ENCODE peak calls at places on chromosomes 7 and 10, in four cellular contexts. One of them, this sample, is unnamed.

GRCh38 chr10:68172324-68172723 is 59.6 kb downstream of the ATOH7 start:
- DNase-seq in retina: no peak
- DNase-seq in DMS153: no peak
- DNase-seq in Caki2: peak
- DNase-seq in this sample: no peak

GRCh38 chr10:72009062-72009429 is 44.9 kb downstream of the CHST3 start:
- DNase-seq in retina: no peak
- DNase-seq in DMS153: no peak
- DNase-seq in Caki2: no peak
- DNase-seq in this sample: no peak

GRCh38 chr10:118900617-118901016 is 128.9 kb upstream of the NANOS1 start:
- DNase-seq in Caki2: no peak
- DNase-seq in DMS153: no peak
- DNase-seq in retina: no peak
- DNase-seq in this sample: no peak

GRCh38 chr7:98840604-98841508 is 29.0 kb downstream of the TMEM130 start:
- DNase-seq in DMS153: no peak
- DNase-seq in retina: no peak
- DNase-seq in Caki2: peak
- DNase-seq in this sample: no peak

GRCh38 chr7:40306596-40306995 is 171.8 kb downstream of the SUGCT start:
- DNase-seq in retina: no peak
- DNase-seq in Caki2: peak
- DNase-seq in DMS153: no peak
- DNase-seq in this sample: no peak

GRCh38 chr7:151759591-151760042 is 117.3 kb downstream of the PRKAG2 start:
- DNase-seq in Caki2: peak
- DNase-seq in retina: peak
- DNase-seq in DMS153: peak
- DNase-seq in this sample: peak

GRCh38 chr10:115572740-115573455 is 479.7 kb downstream of the ATRNL1 start:
- DNase-seq in retina: no peak
- DNase-seq in DMS153: no peak
- DNase-seq in Caki2: no peak
- DNase-seq in this sample: no peak

GRCh38 chr10:126518186-126519080 is 130.2 kb upstream of the ADAM12 start:
- DNase-seq in Caki2: no peak
- DNase-seq in retina: no peak
- DNase-seq in DMS153: no peak
- DNase-seq in this sample: no peak

GRCh38 chr10:288605-289200 is 153.4 kb downstream of the ZMYND11 start:
- DNase-seq in DMS153: no peak
- DNase-seq in Caki2: no peak
- DNase-seq in retina: no peak
- DNase-seq in this sample: no peak

GRCh38 chr7:86961686-86962085 is 97.8 kb downstream of the ELAPOR2 start:
- DNase-seq in DMS153: no peak
- DNase-seq in Caki2: no peak
- DNase-seq in retina: no peak
- DNase-seq in this sample: no peak

GRCh38 chr10:36783400-36783799 is 342.0 kb upstream of the ANKRD30A start:
- DNase-seq in DMS153: no peak
- DNase-seq in Caki2: no peak
- DNase-seq in retina: no peak
- DNase-seq in this sample: no peak

GRCh38 chr10:13658864-13659685 is 72.3 kb downstream of the PRPF18 start:
- DNase-seq in retina: peak
- DNase-seq in DMS153: no peak
- DNase-seq in Caki2: no peak
- DNase-seq in this sample: no peak

GRCh38 chr7:154867068-154867467 is 135.9 kb downstream of the PAXIP1 start:
- DNase-seq in retina: no peak
- DNase-seq in DMS153: no peak
- DNase-seq in Caki2: no peak
- DNase-seq in this sample: no peak

GRCh38 chr10:96890172-96890513 is 58.0 kb downstream of the LCOR start:
- DNase-seq in retina: no peak
- DNase-seq in DMS153: no peak
- DNase-seq in Caki2: no peak
- DNase-seq in this sample: no peak

GRCh38 chr7:71144963-71145362 is 13.0 kb downstream of the GALNT17 start:
- DNase-seq in Caki2: no peak
- DNase-seq in DMS153: no peak
- DNase-seq in retina: no peak
- DNase-seq in this sample: no peak

GRCh38 chr7:130853503-130854279 is 119.7 kb upstream of the KLF14 start:
- DNase-seq in DMS153: no peak
- DNase-seq in retina: no peak
- DNase-seq in Caki2: peak
- DNase-seq in this sample: no peak

GRCh38 chr10:130495891-130496642 is 359.9 kb downstream of the GLRX3 start:
- DNase-seq in DMS153: no peak
- DNase-seq in Caki2: no peak
- DNase-seq in retina: no peak
- DNase-seq in this sample: no peak

GRCh38 chr10:96212911-96213310 is 58.5 kb downstream of the BLNK start:
- DNase-seq in Caki2: peak
- DNase-seq in retina: no peak
- DNase-seq in DMS153: no peak
- DNase-seq in this sample: no peak

GRCh38 chr7:40922316-40922670 is 780.6 kb downstream of the INHBA start:
- DNase-seq in Caki2: peak
- DNase-seq in DMS153: no peak
- DNase-seq in retina: no peak
- DNase-seq in this sample: no peak

GRCh38 chr10:16594106-16594505 is 72.4 kb upstream of the C1QL3 start:
- DNase-seq in DMS153: no peak
- DNase-seq in retina: no peak
- DNase-seq in Caki2: no peak
- DNase-seq in this sample: peak